ENCODE peak calls at places on chromosomes 4 and X, in seven cellular contexts. Y is AG04450, P is nucleus accumbens, B is GF-D8, N is IMR-90, Z is dermis microvascular lymphatic vessel endothelial cell, F is GM23248. W is an unnamed sample.

GRCh38 chr4:16858275-16858752 is 40.1 kb downstream of the LDB2 start:
- DNase-seq in N (peak; percentile 94), Z (peak; percentile 97), F (peak; percentile 32), P (no peak), B (no peak), Y (peak; percentile 79), W (no peak)

GRCh38 chr4:88927420-88927819 is 129.6 kb downstream of the FAM13A start:
- DNase-seq in Z (no peak), P (no peak), Y (no peak), N (no peak), B (no peak), F (no peak), W (no peak)

GRCh38 chrX:86021652-86022289 is 25.6 kb downstream of the CHM start:
- DNase-seq in Z (peak; percentile 57), Y (no peak), B (no peak), N (no peak), F (no peak), P (no peak), W (no peak)

GRCh38 chr4:101227715-101228114 is 119.6 kb downstream of the PPP3CA start:
- DNase-seq in F (no peak), Y (no peak), Z (no peak), B (no peak), P (no peak), N (no peak), W (no peak)

GRCh38 chr4:42671431-42672194 is 14.7 kb upstream of the ATP8A1 start:
- DNase-seq in N (no peak), Z (no peak), F (no peak), B (no peak), P (no peak), Y (no peak), W (no peak)

GRCh38 chrX:68433155-68433980 is at the start of gene OPHN1:
- DNase-seq in B (peak; percentile 1), N (peak; percentile 74), Y (no peak), P (peak; percentile 50), Z (peak; percentile 64), F (peak; percentile 90), W (peak; percentile 16)

GRCh38 chr4:26252349-26252748 is 68.5 kb upstream of the RBPJ start:
- DNase-seq in N (no peak), F (peak; percentile 13), Y (no peak), Z (no peak), P (no peak), B (no peak), W (no peak)

GRCh38 chr4:150816491-150816890 is 198.6 kb downstream of the LRBA start:
- DNase-seq in Y (no peak), B (no peak), N (peak; percentile 39), Z (peak; percentile 52), P (no peak), F (no peak), W (no peak)

GRCh38 chrX:13092455-13092941 is 48.1 kb upstream of the FAM9C start:
- DNase-seq in B (no peak), Z (no peak), P (no peak), F (no peak), N (no peak), Y (no peak), W (no peak)

GRCh38 chrX:100870527-100870926 is 3.6 kb downstream of the NOX1 start:
- DNase-seq in F (no peak), N (no peak), Z (peak; percentile 71), B (no peak), P (no peak), Y (no peak), W (no peak)

GRCh38 chr4:157095716-157096115 is 19.8 kb downstream of the GLRB start:
- DNase-seq in B (no peak), F (no peak), P (no peak), Z (no peak), N (no peak), Y (no peak), W (no peak)

GRCh38 chr4:102223461-102223860 is 121.8 kb downstream of the SLC39A8 start:
- DNase-seq in P (no peak), Y (no peak), F (no peak), B (no peak), Z (no peak), N (no peak), W (no peak)

GRCh38 chr4:97924341-97924958 is 218.8 kb downstream of the STPG2 start:
- DNase-seq in B (no peak), P (no peak), N (no peak), F (no peak), Y (no peak), Z (no peak), W (no peak)

GRCh38 chr4:40848251-40848650 is 98.5 kb downstream of the NSUN7 start:
- DNase-seq in B (no peak), Z (no peak), F (no peak), Y (no peak), P (no peak), N (peak; percentile 16), W (no peak)

GRCh38 chrX:10769165-10769564 is 148.8 kb upstream of the MID1 start:
- DNase-seq in Y (no peak), N (peak; percentile 35), Z (peak; percentile 32), F (peak; percentile 71), B (no peak), P (no peak), W (no peak)

GRCh38 chr4:68361146-68361589 is 11.3 kb upstream of the YTHDC1 start:
- DNase-seq in B (no peak), Y (no peak), Z (no peak), P (no peak), N (peak; percentile 70), F (peak; percentile 92), W (peak; percentile 69)

GRCh38 chr4:87565746-87566145 is 36.6 kb upstream of the SPARCL1 start:
- DNase-seq in B (no peak), Y (no peak), Z (no peak), P (no peak), N (no peak), F (no peak), W (no peak)

GRCh38 chrX:70664726-70665125 is 220.1 kb downstream of the DLG3 start:
- DNase-seq in Z (peak; percentile 31), P (no peak), F (peak; percentile 60), N (peak; percentile 30), B (no peak), Y (no peak), W (no peak)

GRCh38 chrX:40176979-40177430 is 79.2 kb upstream of the BCOR start:
- DNase-seq in F (peak; percentile 45), Z (no peak), P (no peak), B (no peak), N (no peak), Y (no peak), W (no peak)

GRCh38 chrX:154508346-154508745 is 7.7 kb downstream of the FAM3A start:
- DNase-seq in Z (no peak), B (no peak), Y (no peak), F (no peak), N (no peak), P (no peak), W (no peak)

GRCh38 chr4:185534850-185535761 is at the start of gene PDLIM3:
- DNase-seq in Z (peak; percentile 74), Y (no peak), N (peak; percentile 30), B (no peak), P (peak; percentile 73), F (peak; percentile 51), W (no peak)

GRCh38 chr4:123443401-123444297 is 47.1 kb downstream of the SPRY1 start:
- DNase-seq in Z (peak; percentile 16), P (no peak), B (peak; percentile 16), F (no peak), N (peak; percentile 21), Y (no peak), W (no peak)

GRCh38 chr4:26213317-26213716 is 107.5 kb upstream of the RBPJ start:
- DNase-seq in P (no peak), F (no peak), N (no peak), Y (no peak), B (no peak), Z (no peak), W (no peak)

GRCh38 chrX:54529559-54530357 is at the start of gene GNL3L:
- DNase-seq in Y (peak; percentile 61), Z (peak; percentile 87), F (peak; percentile 92), B (peak; percentile 67), N (peak; percentile 79), P (peak; percentile 69), W (peak; percentile 51)